ENCODE peak calls at places on chromosomes 11 and 22, in four cellular contexts. N is K562, Y is GM12878, C is HepG2. B is an unnamed sample.

GRCh38 chr11:64219354-64219684 is 6.7 kb downstream of the TRPT1 start:
- DNase-seq in N (no peak), C (no peak), Y (no peak), B (no peak)

GRCh38 chr22:21451545-21452520 is 15.4 kb upstream of the TMEM191C start:
- DNase-seq in C (no peak), Y (no peak), N (no peak), B (no peak)

GRCh38 chr11:70477607-70478006 is 79.3 kb downstream of the CTTN start:
- DNase-seq in N (no peak), C (no peak), Y (no peak), B (no peak)

GRCh38 chr11:66317322-66317765 is 500 bp upstream of the CD248 start:
- DNase-seq in N (no peak), Y (no peak), C (peak; percentile 18), B (no peak)

GRCh38 chr11:12135185-12135584 is 24.8 kb downstream of the MICAL2 start:
- DNase-seq in Y (no peak), N (no peak), C (no peak), B (no peak)

GRCh38 chr11:26580929-26581328 is 8.9 kb upstream of the MUC15 start:
- DNase-seq in C (no peak), Y (no peak), N (no peak), B (no peak)

GRCh38 chr11:2801711-2802388 is 83.7 kb downstream of the CDKN1C start:
- DNase-seq in Y (no peak), C (no peak), N (no peak), B (no peak)

GRCh38 chr22:37103696-37104452 is 5.6 kb downstream of the TMPRSS6 start:
- DNase-seq in Y (no peak), N (no peak), C (no peak), B (no peak)

GRCh38 chr11:128894685-128895084 is 3.5 kb downstream of the KCNJ5 start:
- DNase-seq in Y (no peak), N (peak; percentile 21), C (peak; percentile 8), B (no peak)

GRCh38 chr11:73342633-73343032 is 33.6 kb upstream of the RELT start:
- DNase-seq in Y (no peak), N (no peak), C (no peak), B (no peak)

GRCh38 chr11:43790444-43790794 is 90.2 kb upstream of the ALKBH3 start:
- DNase-seq in C (no peak), N (no peak), Y (no peak), B (no peak)

GRCh38 chr22:35394810-35395563 is 5.0 kb upstream of the MCM5 start:
- DNase-seq in Y (no peak), N (no peak), C (no peak), B (no peak)

GRCh38 chr22:35398574-35398973 is 1.4 kb upstream of the MCM5 start:
- DNase-seq in C (no peak), N (no peak), Y (no peak), B (no peak)

GRCh38 chr22:35399678-35400334 is at the start of gene MCM5:
- DNase-seq in Y (peak; percentile 94), N (peak; percentile 98), C (peak; percentile 94), B (peak; percentile 99)

GRCh38 chr22:35399114-35399677 is 744 bp upstream of the MCM5 start:
- DNase-seq in Y (no peak), C (no peak), N (peak; percentile 54), B (peak; percentile 57)

GRCh38 chr22:35397095-35397904 is 2.6 kb upstream of the MCM5 start:
- DNase-seq in N (no peak), Y (no peak), C (peak; percentile 89), B (no peak)
- TF ChIP-seq BHLHE40 in N (no peak), Y (no peak), C (no peak), B (no peak)

GRCh38 chr11:115564851-115565250 is 60.6 kb upstream of the CADM1 start:
- DNase-seq in N (no peak), Y (no peak), C (no peak), B (no peak)

GRCh38 chr11:115561116-115561515 is 56.9 kb upstream of the CADM1 start:
- DNase-seq in Y (no peak), C (no peak), N (no peak), B (no peak)

DNA sequence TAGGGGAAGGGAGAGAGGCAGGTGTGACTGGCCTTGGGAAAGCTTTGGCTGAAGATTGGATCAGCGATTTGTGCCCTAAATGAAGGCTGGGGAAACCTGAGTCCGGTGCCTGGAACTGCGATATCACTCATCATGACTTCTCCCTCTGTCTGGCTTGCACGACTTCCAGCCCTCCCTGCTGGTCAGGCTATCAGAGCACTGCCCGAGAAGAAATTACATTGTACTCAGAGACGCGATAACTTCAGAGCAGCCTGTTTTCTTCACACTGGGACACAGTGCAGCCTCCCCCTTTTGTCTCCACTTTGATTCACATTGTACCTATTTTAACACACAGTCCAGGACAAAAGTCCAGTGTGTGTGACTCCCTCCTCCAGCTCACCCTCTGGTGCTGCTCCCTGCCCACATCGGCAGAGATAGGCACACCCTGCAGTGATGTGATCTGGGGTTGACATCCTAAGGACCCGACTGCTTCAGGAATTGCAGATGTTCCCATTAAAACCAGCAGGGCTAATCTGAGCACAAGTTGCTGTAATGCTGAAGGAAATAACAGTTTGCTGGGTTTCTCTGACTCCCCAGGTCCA is 62.1 kb upstream of the CADM1 start:
- DNase-seq in Y (no peak), C (no peak), N (no peak), B (no peak)
- TF ChIP-seq TARDBP in Y (no peak), C (no peak), N (no peak), B (no peak)

GRCh38 chr22:46150615-46151423 is 493 bp downstream of the PPARA start:
- DNase-seq in N (peak; percentile 69), C (no peak), Y (no peak), B (peak; percentile 67)
- TF ChIP-seq BHLHE40 in N (no peak), C (no peak), Y (no peak), B (no peak)

DNA sequence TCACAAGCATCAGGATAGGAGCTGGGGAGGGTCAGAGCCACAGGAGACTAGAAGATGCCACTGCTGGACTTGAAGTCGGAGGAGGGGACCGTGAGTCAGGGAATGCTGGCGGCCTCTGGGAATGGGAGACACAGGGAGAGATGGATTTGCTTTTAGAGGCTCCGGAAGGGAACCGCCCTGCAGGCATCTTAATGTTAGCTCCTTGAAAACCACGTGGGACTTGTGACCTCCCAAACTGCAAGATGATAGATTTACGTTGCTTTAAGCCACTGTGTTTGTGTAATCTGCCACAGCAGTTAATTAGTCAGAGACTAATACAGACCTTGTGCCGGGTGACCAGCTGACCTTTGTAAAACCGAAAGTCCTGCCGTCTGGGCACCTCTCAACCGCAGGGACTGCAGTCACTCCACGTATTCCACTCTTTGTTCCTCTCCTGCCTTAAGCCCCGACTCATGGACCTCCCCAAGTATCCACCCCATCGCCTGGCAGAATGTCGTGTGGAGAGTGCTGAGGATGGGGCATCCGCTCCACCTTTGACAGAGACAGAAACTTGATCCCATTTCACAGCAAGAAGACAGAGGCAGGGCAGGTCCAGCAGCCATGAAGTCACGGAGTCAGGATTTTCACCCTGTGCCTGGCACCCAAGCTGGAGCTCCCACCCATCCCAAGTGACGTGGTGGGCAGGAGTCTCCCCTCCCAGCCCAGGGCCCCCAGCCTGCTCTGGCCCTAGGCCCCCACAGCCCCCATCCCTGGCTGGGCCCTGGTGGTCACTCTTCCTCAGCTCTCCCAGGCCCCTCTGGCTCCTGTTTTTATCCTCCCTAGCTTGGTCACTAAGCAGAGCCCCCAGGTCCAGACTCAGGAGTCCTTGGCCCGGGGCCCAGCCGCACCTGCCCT is 19.4 kb upstream of the CTSD start:
- DNase-seq in Y (no peak), C (no peak), N (peak; percentile 33), B (no peak)
- TF ChIP-seq TARDBP in Y (no peak), C (no peak), N (no peak), B (no peak)

GRCh38 chr11:96781082-96781481 is 391.3 kb downstream of the JRKL start:
- DNase-seq in C (no peak), Y (no peak), N (no peak), B (no peak)
- TF ChIP-seq BHLHE40 in C (no peak), Y (no peak), N (no peak), B (no peak)

DNA sequence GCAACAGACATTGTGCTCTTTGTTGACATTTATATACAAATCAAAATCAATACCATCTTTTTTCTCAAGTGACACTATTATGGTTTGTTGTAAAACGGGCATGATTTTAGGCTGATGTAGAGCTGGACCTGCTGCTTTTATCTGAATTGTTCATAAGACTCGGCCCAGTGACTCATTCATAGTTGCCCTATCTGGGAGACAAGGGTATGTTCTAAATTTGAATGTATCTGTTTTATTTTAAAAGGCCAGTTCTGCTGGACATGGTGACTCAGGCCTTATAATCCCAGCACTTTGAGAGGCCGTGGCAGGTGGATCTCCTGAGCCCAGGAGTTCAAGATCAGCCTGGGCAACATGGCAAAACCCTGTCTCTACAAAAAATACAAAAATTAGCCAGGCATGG is 39.3 kb downstream of the CEP295 start:
- DNase-seq in C (no peak), N (no peak), Y (no peak), B (no peak)
- TF ChIP-seq TARDBP in C (no peak), N (no peak), Y (no peak), B (no peak)